ENCODE peak calls at places on chromosome 6, in ten cellular contexts. D, U, S, A, V, J, Y, W, N and X are unnamed samples.

GRCh38 chr6:139436521-139437348 is 62.3 kb upstream of the CITED2 start:
- DNase-seq in N (no peak), J (no peak), U (no peak), D (no peak), W (no peak), S (no peak), A (no peak), V (no peak), Y (no peak), X (peak)

GRCh38 chr6:30721198-30722024 is 1.3 kb downstream of the TUBB start:
- DNase-seq in S (peak), J (peak), W (peak), U (peak), A (no peak), N (peak), D (peak), V (peak), Y (peak), X (peak)

GRCh38 chr6:121465101-121465500 is 29.7 kb downstream of the GJA1 start:
- DNase-seq in U (no peak), S (no peak), Y (no peak), D (no peak), V (no peak), W (no peak), A (no peak), N (no peak), J (no peak), X (no peak)

GRCh38 chr6:44386929-44387345 is 569 bp upstream of the CDC5L start:
- DNase-seq in J (peak), N (peak), U (no peak), Y (no peak), V (no peak), S (no peak), A (peak), D (peak), W (no peak), X (no peak)

GRCh38 chr6:1763411-1763810 is 153.7 kb downstream of the FOXC1 start:
- DNase-seq in A (no peak), S (no peak), D (no peak), U (no peak), N (no peak), J (no peak), Y (no peak), W (no peak), V (no peak), X (no peak)

GRCh38 chr6:55882731-55883595 is 7.6 kb upstream of the BMP5 start:
- DNase-seq in V (no peak), J (no peak), Y (no peak), A (peak), D (no peak), W (no peak), S (no peak), U (peak), N (peak), X (peak)

GRCh38 chr6:75438186-75438880 is 55.3 kb downstream of the FILIP1 start:
- DNase-seq in Y (no peak), J (no peak), N (peak), A (no peak), U (peak), S (no peak), W (no peak), D (no peak), V (no peak), X (no peak)

GRCh38 chr6:39422273-39422672 is 99.8 kb upstream of the KCNK16 start:
- DNase-seq in N (no peak), A (no peak), S (no peak), D (no peak), U (no peak), J (no peak), V (no peak), Y (no peak), W (no peak), X (no peak)

GRCh38 chr6:167691566-167692312 is 135.0 kb upstream of the AFDN start:
- DNase-seq in U (no peak), J (no peak), N (no peak), D (no peak), V (no peak), S (no peak), Y (no peak), W (no peak), A (no peak), X (no peak)

GRCh38 chr6:152948150-152948768 is 34.6 kb downstream of the FBXO5 start:
- DNase-seq in S (peak), W (no peak), U (peak), A (no peak), J (peak), D (no peak), V (peak), Y (no peak), N (peak), X (peak)

GRCh38 chr6:21340563-21340962 is 253.0 kb upstream of the SOX4 start:
- DNase-seq in S (no peak), V (no peak), J (no peak), D (no peak), N (peak), U (peak), A (no peak), W (no peak), Y (no peak), X (no peak)

GRCh38 chr6:134138226-134138975 is 86.0 kb upstream of the SLC2A12 start:
- DNase-seq in A (peak), V (no peak), D (no peak), Y (no peak), W (no peak), J (no peak), N (peak), U (peak), S (no peak), X (no peak)

GRCh38 chr6:32941412-32941784 is 570 bp upstream of the HLA-DMB start:
- DNase-seq in S (no peak), N (no peak), Y (no peak), J (peak), A (no peak), V (peak), U (no peak), W (no peak), D (no peak), X (no peak)

GRCh38 chr6:74320076-74320475 is 624.1 kb downstream of the CD109 start:
- DNase-seq in W (no peak), U (no peak), D (no peak), S (no peak), Y (no peak), N (no peak), A (no peak), J (no peak), V (peak), X (no peak)

GRCh38 chr6:28258877-28259777 is at the start of gene NKAPL:
- DNase-seq in V (no peak), S (no peak), J (peak), A (no peak), W (peak), N (peak), Y (peak), U (peak), D (peak), X (no peak)

GRCh38 chr6:30615958-30616810 is 859 bp downstream of the PPP1R10 start:
- DNase-seq in U (peak), D (no peak), N (peak), S (peak), W (no peak), V (peak), A (no peak), Y (peak), J (no peak), X (peak)

GRCh38 chr6:7147051-7147671 is 39.4 kb downstream of the RREB1 start:
- DNase-seq in U (no peak), S (no peak), J (no peak), W (no peak), A (no peak), N (peak), V (peak), D (no peak), Y (no peak), X (no peak)

GRCh38 chr6:168086616-168087015 is 7.6 kb upstream of the FRMD1 start:
- DNase-seq in U (no peak), Y (no peak), D (no peak), A (no peak), V (no peak), W (no peak), N (no peak), J (no peak), S (no peak), X (no peak)

GRCh38 chr6:71394001-71394432 is 105.4 kb downstream of the OGFRL1 start:
- DNase-seq in D (no peak), Y (no peak), N (peak), S (no peak), J (no peak), A (no peak), V (no peak), W (no peak), U (peak), X (peak)

GRCh38 chr6:23650676-23651075 is 475.3 kb upstream of the NRSN1 start:
- DNase-seq in A (no peak), N (no peak), W (no peak), J (no peak), Y (no peak), U (no peak), V (peak), S (peak), D (no peak), X (no peak)

GRCh38 chr6:166658115-166658791 is 31.2 kb upstream of the RPS6KA2 start:
- DNase-seq in U (no peak), A (no peak), V (no peak), N (no peak), S (no peak), D (no peak), W (no peak), Y (no peak), J (no peak), X (no peak)

GRCh38 chr6:134080171-134080795 is 27.9 kb upstream of the SLC2A12 start:
- DNase-seq in D (no peak), Y (no peak), J (no peak), N (peak), U (no peak), V (no peak), A (no peak), W (peak), S (no peak), X (peak)

GRCh38 chr6:31797607-31798006 is 2.1 kb upstream of the VARS1 start:
- DNase-seq in N (no peak), U (no peak), J (peak), D (peak), A (no peak), W (no peak), S (no peak), V (no peak), Y (no peak), X (no peak)

GRCh38 chr6:40411881-40412280 is 175.3 kb downstream of the LRFN2 start:
- DNase-seq in V (no peak), U (no peak), D (no peak), W (no peak), S (no peak), A (no peak), N (no peak), Y (no peak), J (no peak), X (no peak)

GRCh38 chr6:142891454-142891853 is 53.5 kb downstream of the HIVEP2 start:
- DNase-seq in Y (no peak), D (no peak), J (no peak), W (no peak), S (no peak), V (peak), A (no peak), U (no peak), N (no peak), X (no peak)

GRCh38 chr6:53119772-53120409 is 28.8 kb downstream of the GCM1 start:
- DNase-seq in S (no peak), W (peak), U (peak), D (no peak), Y (peak), V (no peak), J (no peak), N (peak), A (peak), X (peak)

GRCh38 chr6:15234068-15234758 is 11.7 kb upstream of the JARID2 start:
- DNase-seq in A (no peak), V (no peak), Y (no peak), S (no peak), U (no peak), D (no peak), J (no peak), W (no peak), N (no peak), X (no peak)

DNA sequence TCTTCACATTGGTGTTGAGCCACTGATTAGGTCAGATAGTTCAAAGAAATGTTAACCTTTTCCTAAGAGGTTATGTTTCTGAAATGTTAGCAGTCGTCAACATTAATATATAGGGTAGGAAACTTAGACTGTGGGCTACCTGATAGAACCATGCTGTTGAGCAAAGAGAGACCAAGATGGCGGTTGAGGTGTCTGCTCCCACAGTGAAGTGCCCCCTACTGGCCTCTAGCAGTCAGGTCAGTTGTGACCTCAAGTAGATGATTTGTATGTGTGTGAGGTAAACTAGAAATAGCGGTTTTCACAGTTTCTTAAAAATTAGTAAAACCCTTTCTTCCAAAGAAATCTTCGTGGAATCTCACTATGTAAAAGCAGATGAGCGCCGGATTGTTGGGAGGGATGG is 40.3 kb downstream of the MTHFD1L start:
- DNase-seq in N (no peak), W (no peak), V (peak), A (no peak), S (no peak), J (no peak), U (no peak), D (no peak), Y (no peak), X (no peak)
- TF ChIP-seq CTCF in N (peak), W (no peak), V (peak), A (peak), S (peak), J (no peak), U (peak), D (peak), Y (peak), X (peak)

DNA sequence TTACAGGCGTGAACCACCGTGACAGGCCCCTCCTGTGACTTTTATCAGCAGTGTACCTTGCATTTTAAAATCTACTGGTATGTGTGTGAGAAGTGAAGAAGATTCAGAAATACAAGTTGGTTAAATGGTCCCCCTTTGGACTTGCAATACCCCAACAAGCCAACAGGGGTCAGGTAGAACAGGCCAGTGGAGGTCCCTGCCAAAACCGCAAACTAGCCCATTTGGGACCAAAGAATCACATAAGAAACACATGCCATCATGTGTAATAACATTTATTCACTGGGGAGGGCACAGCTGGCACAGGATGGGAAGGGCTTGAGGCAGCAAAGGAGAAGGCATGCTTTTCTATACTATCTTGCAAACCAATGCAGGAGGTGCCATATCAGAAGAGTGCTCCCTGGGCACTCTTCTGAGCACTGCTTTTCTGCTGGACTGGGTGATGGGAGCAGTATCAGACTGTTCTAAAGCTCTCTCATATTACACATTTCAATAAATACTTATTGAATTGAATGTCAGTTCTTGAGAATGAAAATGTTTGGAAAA is 116.1 kb upstream of the TRAF3IP2 start:
- DNase-seq in N (peak), V (peak), U (peak), J (peak), D (no peak), S (no peak), Y (peak), W (no peak), A (no peak), X (peak)
- TF ChIP-seq CTCF in N (peak), V (peak), U (peak), J (peak), D (peak), S (peak), Y (peak), W (peak), A (peak), X (peak)

DNA sequence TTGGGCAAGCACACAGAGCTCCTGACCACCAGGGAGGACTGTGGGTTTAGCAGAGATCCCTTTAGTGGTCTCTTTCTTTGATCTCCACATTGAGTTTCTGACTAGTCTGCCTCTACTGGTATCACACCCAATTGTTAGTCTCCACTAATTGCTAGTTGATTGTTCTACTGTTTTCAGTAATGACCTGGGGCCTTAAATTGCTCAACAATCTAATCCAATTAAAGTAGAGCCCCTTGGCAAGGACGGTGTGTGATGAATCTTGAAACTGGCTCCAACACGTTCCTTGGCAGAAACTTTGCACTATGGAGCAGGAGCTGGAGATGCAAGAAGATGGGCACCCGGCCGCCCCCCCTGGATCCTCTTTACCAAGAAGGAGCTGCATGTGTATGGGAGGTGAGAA is 12.3 kb downstream of the FAM50B start:
- DNase-seq in N (no peak), Y (no peak), W (no peak), S (no peak), A (no peak), J (no peak), U (no peak), D (no peak), V (no peak), X (peak)
- TF ChIP-seq CTCF in N (no peak), Y (no peak), W (no peak), S (no peak), A (no peak), J (no peak), U (no peak), D (no peak), V (no peak), X (no peak)

GRCh38 chr6:322205-322930 is 30.1 kb downstream of the DUSP22 start:
- DNase-seq in W (no peak), Y (no peak), N (no peak), D (peak), U (no peak), A (no peak), S (no peak), J (no peak), V (no peak), X (no peak)
- TF ChIP-seq CTCF in W (no peak), Y (peak), N (no peak), D (no peak), U (no peak), A (no peak), S (no peak), J (peak), V (no peak), X (no peak)